ENCODE peak calls at places on chromosomes 4 and X, in seven cellular contexts. One of them, this sample, is unnamed.

GRCh38 chr4:55866973-55867574 is 13.6 kb downstream of the EXOC1 start:
- DNase-seq in GM23338: peak
- DNase-seq in OCI-LY7: peak
- DNase-seq in HCT116: peak
- DNase-seq in PC-3: peak
- DNase-seq in MM.1S: peak
- DNase-seq in GM23248: peak
- DNase-seq in this sample: peak

GRCh38 chr4:111268769-111269414 is 646.0 kb upstream of the PITX2 start:
- DNase-seq in PC-3: peak
- DNase-seq in HCT116: no peak
- DNase-seq in GM23248: peak
- DNase-seq in GM23338: no peak
- DNase-seq in MM.1S: peak
- DNase-seq in OCI-LY7: no peak
- DNase-seq in this sample: no peak

GRCh38 chr4:8690811-8691775 is 98.5 kb downstream of the CPZ start:
- DNase-seq in OCI-LY7: no peak
- DNase-seq in MM.1S: no peak
- DNase-seq in GM23338: no peak
- DNase-seq in GM23248: no peak
- DNase-seq in HCT116: no peak
- DNase-seq in PC-3: no peak
- DNase-seq in this sample: no peak

GRCh38 chr4:125085-125820 is 952 bp downstream of the ZNF718 start:
- DNase-seq in OCI-LY7: peak
- DNase-seq in MM.1S: no peak
- DNase-seq in GM23248: peak
- DNase-seq in PC-3: peak
- DNase-seq in HCT116: no peak
- DNase-seq in GM23338: peak
- DNase-seq in this sample: peak

GRCh38 chr4:110198472-110199419 is at the start of gene ELOVL6:
- DNase-seq in PC-3: peak
- DNase-seq in GM23248: peak
- DNase-seq in MM.1S: peak
- DNase-seq in GM23338: peak
- DNase-seq in OCI-LY7: peak
- DNase-seq in HCT116: peak
- DNase-seq in this sample: peak

GRCh38 chr4:82898322-82899243 is 2.0 kb upstream of the THAP9 start:
- DNase-seq in HCT116: no peak
- DNase-seq in MM.1S: peak
- DNase-seq in PC-3: peak
- DNase-seq in OCI-LY7: peak
- DNase-seq in GM23338: no peak
- DNase-seq in GM23248: peak
- DNase-seq in this sample: no peak

GRCh38 chr4:182604953-182605352 is 312.2 kb downstream of the DCTD start:
- DNase-seq in MM.1S: no peak
- DNase-seq in PC-3: peak
- DNase-seq in GM23338: no peak
- DNase-seq in OCI-LY7: no peak
- DNase-seq in HCT116: no peak
- DNase-seq in GM23248: no peak
- DNase-seq in this sample: no peak

GRCh38 chr4:126955292-126956191 is 677.2 kb upstream of the INTU start:
- DNase-seq in MM.1S: no peak
- DNase-seq in HCT116: no peak
- DNase-seq in OCI-LY7: no peak
- DNase-seq in GM23338: peak
- DNase-seq in GM23248: no peak
- DNase-seq in PC-3: no peak
- DNase-seq in this sample: no peak

GRCh38 chr4:87985097-87985886 is 9.8 kb downstream of the SPP1 start:
- DNase-seq in GM23338: peak
- DNase-seq in MM.1S: peak
- DNase-seq in GM23248: peak
- DNase-seq in PC-3: peak
- DNase-seq in HCT116: peak
- DNase-seq in OCI-LY7: peak
- DNase-seq in this sample: peak

GRCh38 chrX:99761731-99762130 is 648.3 kb downstream of the PCDH19 start:
- DNase-seq in GM23248: no peak
- DNase-seq in MM.1S: no peak
- DNase-seq in HCT116: no peak
- DNase-seq in OCI-LY7: no peak
- DNase-seq in PC-3: no peak
- DNase-seq in GM23338: no peak
- DNase-seq in this sample: no peak

GRCh38 chr4:101888472-101888871 is 97.9 kb downstream of the BANK1 start:
- DNase-seq in GM23248: no peak
- DNase-seq in HCT116: no peak
- DNase-seq in GM23338: no peak
- DNase-seq in PC-3: no peak
- DNase-seq in OCI-LY7: no peak
- DNase-seq in MM.1S: no peak
- DNase-seq in this sample: no peak

GRCh38 chr4:92600638-92601037 is 296.9 kb downstream of the GRID2 start:
- DNase-seq in GM23248: no peak
- DNase-seq in GM23338: peak
- DNase-seq in OCI-LY7: no peak
- DNase-seq in PC-3: peak
- DNase-seq in HCT116: no peak
- DNase-seq in MM.1S: no peak
- DNase-seq in this sample: peak

GRCh38 chr4:89661490-89661889 is 175.5 kb downstream of the SNCA start:
- DNase-seq in MM.1S: no peak
- DNase-seq in PC-3: peak
- DNase-seq in GM23338: peak
- DNase-seq in OCI-LY7: no peak
- DNase-seq in HCT116: no peak
- DNase-seq in GM23248: peak
- DNase-seq in this sample: peak

GRCh38 chrX:119340606-119341205 is 58.4 kb upstream of the SLC25A43 start:
- DNase-seq in HCT116: no peak
- DNase-seq in OCI-LY7: no peak
- DNase-seq in GM23248: no peak
- DNase-seq in GM23338: no peak
- DNase-seq in MM.1S: no peak
- DNase-seq in PC-3: no peak
- DNase-seq in this sample: no peak

GRCh38 chrX:85569691-85570090 is 190.2 kb upstream of the POF1B start:
- DNase-seq in GM23248: no peak
- DNase-seq in GM23338: no peak
- DNase-seq in PC-3: no peak
- DNase-seq in HCT116: no peak
- DNase-seq in MM.1S: no peak
- DNase-seq in OCI-LY7: no peak
- DNase-seq in this sample: no peak

GRCh38 chr4:186829740-186830449 is 106.2 kb upstream of the FAT1 start:
- DNase-seq in HCT116: peak
- DNase-seq in MM.1S: peak
- DNase-seq in GM23338: no peak
- DNase-seq in OCI-LY7: no peak
- DNase-seq in PC-3: peak
- DNase-seq in GM23248: no peak
- DNase-seq in this sample: no peak

GRCh38 chr4:104693601-104694201 is 199.0 kb upstream of the CXXC4 start:
- DNase-seq in MM.1S: peak
- DNase-seq in HCT116: peak
- DNase-seq in GM23338: peak
- DNase-seq in GM23248: peak
- DNase-seq in OCI-LY7: peak
- DNase-seq in PC-3: peak
- DNase-seq in this sample: no peak

GRCh38 chr4:82043809-82044137 is 330.0 kb downstream of the HNRNPD start:
- DNase-seq in OCI-LY7: no peak
- DNase-seq in GM23248: no peak
- DNase-seq in MM.1S: no peak
- DNase-seq in PC-3: no peak
- DNase-seq in HCT116: no peak
- DNase-seq in GM23338: no peak
- DNase-seq in this sample: no peak

GRCh38 chr4:2059034-2059725 is at the start of gene NAT8L:
- DNase-seq in GM23248: peak
- DNase-seq in OCI-LY7: peak
- DNase-seq in GM23338: peak
- DNase-seq in MM.1S: no peak
- DNase-seq in PC-3: peak
- DNase-seq in HCT116: peak
- DNase-seq in this sample: peak

GRCh38 chr4:42488114-42488513 is 90.8 kb downstream of the SHISA3 start:
- DNase-seq in GM23248: no peak
- DNase-seq in MM.1S: peak
- DNase-seq in GM23338: no peak
- DNase-seq in OCI-LY7: no peak
- DNase-seq in HCT116: no peak
- DNase-seq in PC-3: no peak
- DNase-seq in this sample: no peak

GRCh38 chr4:139767168-139767567 is 101.5 kb downstream of the MGST2 start:
- DNase-seq in MM.1S: no peak
- DNase-seq in PC-3: no peak
- DNase-seq in OCI-LY7: no peak
- DNase-seq in GM23248: peak
- DNase-seq in GM23338: no peak
- DNase-seq in HCT116: no peak
- DNase-seq in this sample: no peak

GRCh38 chr4:84796388-84796787 is 170.1 kb downstream of the WDFY3 start:
- DNase-seq in GM23248: no peak
- DNase-seq in MM.1S: no peak
- DNase-seq in HCT116: no peak
- DNase-seq in GM23338: no peak
- DNase-seq in OCI-LY7: no peak
- DNase-seq in PC-3: no peak
- DNase-seq in this sample: peak

GRCh38 chr4:153792007-153792892 is 3.4 kb upstream of the SFRP2 start:
- DNase-seq in HCT116: no peak
- DNase-seq in MM.1S: no peak
- DNase-seq in OCI-LY7: no peak
- DNase-seq in GM23338: peak
- DNase-seq in PC-3: no peak
- DNase-seq in GM23248: peak
- DNase-seq in this sample: peak

DNA sequence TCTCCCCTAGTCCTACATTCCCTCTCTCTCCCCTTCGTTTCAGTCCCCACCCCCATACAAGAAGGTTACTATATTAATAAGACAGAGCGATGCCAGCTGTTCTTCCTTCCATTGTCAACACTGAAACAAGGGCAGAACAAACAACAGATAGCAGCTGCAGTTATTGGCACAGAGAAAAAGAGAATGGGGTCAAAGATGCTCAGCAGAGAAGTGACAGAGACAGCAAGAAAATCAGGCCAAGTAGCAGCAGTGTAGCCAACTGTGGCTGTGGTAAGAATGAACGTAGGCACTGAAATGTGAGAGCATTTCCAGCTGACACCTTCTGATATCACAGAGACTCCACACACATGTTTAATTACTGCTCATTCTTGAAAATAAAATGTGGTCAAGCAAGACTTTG is 641.8 kb downstream of the FSTL5 start:
- DNase-seq in MM.1S: no peak
- DNase-seq in GM23338: no peak
- DNase-seq in OCI-LY7: no peak
- DNase-seq in PC-3: no peak
- DNase-seq in GM23248: no peak
- DNase-seq in HCT116: no peak
- DNase-seq in this sample: no peak
- TF ChIP-seq EZH2phosphoT487 in MM.1S: no peak
- TF ChIP-seq EZH2phosphoT487 in GM23338: no peak
- TF ChIP-seq EZH2phosphoT487 in OCI-LY7: no peak
- TF ChIP-seq EZH2phosphoT487 in PC-3: no peak
- TF ChIP-seq EZH2phosphoT487 in GM23248: no peak
- TF ChIP-seq EZH2phosphoT487 in HCT116: no peak
- TF ChIP-seq EZH2phosphoT487 in this sample: no peak

DNA sequence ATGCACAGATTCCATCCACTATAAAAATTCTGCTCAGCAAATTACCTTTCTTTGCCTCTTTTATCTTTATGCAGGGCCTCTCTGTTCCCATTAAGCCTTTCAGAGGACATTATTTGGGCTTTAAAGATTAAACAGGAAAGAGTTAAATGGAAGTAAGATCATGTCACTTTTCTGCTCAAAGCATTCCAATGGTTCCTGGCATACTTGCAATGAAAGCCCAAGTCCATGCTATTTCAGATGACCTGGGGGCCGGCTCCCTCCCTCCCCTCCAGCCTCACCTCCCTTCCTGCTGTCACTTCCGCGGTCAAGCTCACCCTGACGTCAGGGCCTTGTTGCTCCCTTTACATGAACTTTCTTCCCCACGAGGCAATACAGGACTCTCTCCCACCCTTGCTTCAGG is 125.5 kb downstream of the C4orf51 start:
- DNase-seq in OCI-LY7: no peak
- DNase-seq in PC-3: no peak
- DNase-seq in HCT116: no peak
- DNase-seq in GM23338: peak
- DNase-seq in MM.1S: no peak
- DNase-seq in GM23248: no peak
- DNase-seq in this sample: no peak
- TF ChIP-seq EZH2phosphoT487 in OCI-LY7: no peak
- TF ChIP-seq EZH2phosphoT487 in PC-3: no peak
- TF ChIP-seq EZH2phosphoT487 in HCT116: no peak
- TF ChIP-seq EZH2phosphoT487 in GM23338: no peak
- TF ChIP-seq EZH2phosphoT487 in MM.1S: no peak
- TF ChIP-seq EZH2phosphoT487 in GM23248: no peak
- TF ChIP-seq EZH2phosphoT487 in this sample: no peak

GRCh38 chr4:3859571-3859970 is 93.4 kb downstream of the ADRA2C start:
- DNase-seq in GM23248: no peak
- DNase-seq in PC-3: no peak
- DNase-seq in HCT116: no peak
- DNase-seq in OCI-LY7: no peak
- DNase-seq in GM23338: no peak
- DNase-seq in MM.1S: no peak
- DNase-seq in this sample: no peak
- TF ChIP-seq EZH2phosphoT487 in GM23248: no peak
- TF ChIP-seq EZH2phosphoT487 in PC-3: no peak
- TF ChIP-seq EZH2phosphoT487 in HCT116: no peak
- TF ChIP-seq EZH2phosphoT487 in OCI-LY7: no peak
- TF ChIP-seq EZH2phosphoT487 in GM23338: no peak
- TF ChIP-seq EZH2phosphoT487 in MM.1S: no peak
- TF ChIP-seq EZH2phosphoT487 in this sample: no peak

GRCh38 chr4:105709081-105709450 is 482 bp downstream of the GSTCD start:
- DNase-seq in PC-3: peak
- DNase-seq in HCT116: peak
- DNase-seq in GM23248: peak
- DNase-seq in MM.1S: peak
- DNase-seq in GM23338: peak
- DNase-seq in OCI-LY7: peak
- DNase-seq in this sample: peak

GRCh38 chr4:105710012-105710600 is 1.5 kb downstream of the GSTCD start:
- DNase-seq in OCI-LY7: no peak
- DNase-seq in MM.1S: no peak
- DNase-seq in GM23338: peak
- DNase-seq in GM23248: no peak
- DNase-seq in HCT116: no peak
- DNase-seq in PC-3: no peak
- DNase-seq in this sample: no peak

GRCh38 chr4:105708376-105709080 is at the start of the genes GSTCD and INTS12:
- DNase-seq in PC-3: peak
- DNase-seq in GM23338: peak
- DNase-seq in GM23248: peak
- DNase-seq in HCT116: peak
- DNase-seq in OCI-LY7: peak
- DNase-seq in MM.1S: peak
- DNase-seq in this sample: peak

GRCh38 chr4:105712766-105713165 is 4.2 kb downstream of the GSTCD start:
- DNase-seq in OCI-LY7: no peak
- DNase-seq in MM.1S: no peak
- DNase-seq in HCT116: no peak
- DNase-seq in GM23248: peak
- DNase-seq in PC-3: peak
- DNase-seq in GM23338: no peak
- DNase-seq in this sample: no peak

GRCh38 chr4:105710678-105711077 is 2.1 kb downstream of the GSTCD start:
- DNase-seq in PC-3: peak
- DNase-seq in GM23338: no peak
- DNase-seq in OCI-LY7: no peak
- DNase-seq in MM.1S: no peak
- DNase-seq in HCT116: no peak
- DNase-seq in GM23248: peak
- DNase-seq in this sample: no peak
- TF ChIP-seq EZH2phosphoT487 in PC-3: no peak
- TF ChIP-seq EZH2phosphoT487 in GM23338: no peak
- TF ChIP-seq EZH2phosphoT487 in OCI-LY7: no peak
- TF ChIP-seq EZH2phosphoT487 in MM.1S: no peak
- TF ChIP-seq EZH2phosphoT487 in HCT116: no peak
- TF ChIP-seq EZH2phosphoT487 in GM23248: no peak
- TF ChIP-seq EZH2phosphoT487 in this sample: no peak